ENCODE peak calls at places on chromosomes 4 and X, in eight cellular contexts. P, C, R, T, J, Y, M and L are unnamed samples.
A peak's percentile ranks its signal among the peaks of the same experiment; 100 is the strongest.

GRCh38 chr4:180164799-180165198 is 2078.4 kb upstream of the TENM3 start:
- DNase-seq in J (peak; percentile 88), M (no peak), T (no peak), C (no peak), Y (no peak), R (no peak), P (no peak), L (no peak)

GRCh38 chr4:70133473-70133872 is 20.6 kb upstream of the PRR27 start:
- DNase-seq in C (no peak), M (no peak), R (no peak), P (no peak), T (no peak), Y (no peak), J (no peak), L (no peak)

GRCh38 chrX:39762266-39762841 is 335.4 kb downstream of the BCOR start:
- DNase-seq in Y (no peak), C (no peak), T (no peak), P (no peak), R (no peak), M (no peak), J (peak; percentile 84), L (no peak)

GRCh38 chr4:121706595-121707021 is 9.8 kb upstream of the ANXA5 start:
- DNase-seq in R (no peak), P (no peak), T (peak; percentile 83), M (no peak), Y (no peak), J (peak; percentile 65), C (no peak), L (no peak)

GRCh38 chr4:148999924-149000323 is 557.7 kb upstream of the NR3C2 start:
- DNase-seq in J (no peak), C (no peak), T (no peak), Y (no peak), R (no peak), P (no peak), M (no peak), L (no peak)

GRCh38 chrX:7574325-7574724 is 268.6 kb upstream of the VCX start:
- DNase-seq in T (peak; percentile 25), M (no peak), R (no peak), C (no peak), J (no peak), P (no peak), Y (no peak), L (no peak)

GRCh38 chrX:103211012-103211715 is 3.7 kb upstream of the BEX4 start:
- DNase-seq in P (peak; percentile 63), C (no peak), R (no peak), M (peak; percentile 19), T (peak; percentile 58), J (peak; percentile 34), Y (peak; percentile 52), L (no peak)

GRCh38 chr4:52873191-52873590 is 11.1 kb downstream of the RASL11B start:
- DNase-seq in P (no peak), J (no peak), C (no peak), R (no peak), T (no peak), M (no peak), Y (no peak), L (no peak)

GRCh38 chr4:100576570-100576969 is 58.7 kb upstream of the EMCN start:
- DNase-seq in J (no peak), M (no peak), T (no peak), R (no peak), C (no peak), P (no peak), Y (no peak), L (no peak)

GRCh38 chr4:62601737-62602136 is 1401.6 kb downstream of the ADGRL3 start:
- DNase-seq in R (no peak), C (no peak), J (no peak), T (no peak), P (no peak), M (no peak), Y (no peak), L (no peak)

GRCh38 chrX:56738670-56739069 is 9.6 kb downstream of the NBDY start:
- DNase-seq in T (peak; percentile 16), J (no peak), P (no peak), M (no peak), C (no peak), R (no peak), Y (no peak), L (no peak)

GRCh38 chr4:57607616-57608150 is 497.5 kb upstream of the IGFBP7 start:
- DNase-seq in J (no peak), R (no peak), T (no peak), C (no peak), P (no peak), M (no peak), Y (no peak), L (no peak)

GRCh38 chrX:65744965-65745364 is 77.5 kb downstream of the MSN start:
- DNase-seq in R (no peak), M (no peak), T (peak; percentile 48), J (peak; percentile 41), C (no peak), P (no peak), Y (no peak), L (no peak)

GRCh38 chrX:134935286-134935685 is 55.5 kb upstream of the SMIM10 start:
- DNase-seq in R (no peak), C (no peak), P (no peak), Y (no peak), M (no peak), J (no peak), T (no peak), L (no peak)

GRCh38 chr4:158458271-158458895 is 63.3 kb upstream of the RXFP1 start:
- DNase-seq in R (no peak), Y (no peak), J (no peak), M (no peak), C (no peak), P (no peak), T (no peak), L (no peak)

GRCh38 chr4:75542824-75543223 is 13.0 kb upstream of the ODAPH start:
- DNase-seq in R (no peak), T (peak; percentile 91), P (no peak), C (no peak), J (peak; percentile 96), M (no peak), Y (no peak), L (no peak)

GRCh38 chr4:6235901-6236625 is 33.6 kb upstream of the WFS1 start:
- DNase-seq in Y (no peak), M (no peak), R (peak; percentile 3), P (peak; percentile 8), T (no peak), J (no peak), C (no peak), L (no peak)

GRCh38 chrX:41300758-41301437 is 33.1 kb upstream of the DDX3X start:
- DNase-seq in M (no peak), C (no peak), Y (no peak), T (peak; percentile 53), R (no peak), P (no peak), J (peak; percentile 72), L (no peak)

GRCh38 chrX:68503830-68504229 is 5.0 kb downstream of the YIPF6 start:
- DNase-seq in T (peak; percentile 9), R (no peak), P (no peak), C (no peak), J (peak; percentile 17), M (no peak), Y (no peak), L (no peak)

DNA sequence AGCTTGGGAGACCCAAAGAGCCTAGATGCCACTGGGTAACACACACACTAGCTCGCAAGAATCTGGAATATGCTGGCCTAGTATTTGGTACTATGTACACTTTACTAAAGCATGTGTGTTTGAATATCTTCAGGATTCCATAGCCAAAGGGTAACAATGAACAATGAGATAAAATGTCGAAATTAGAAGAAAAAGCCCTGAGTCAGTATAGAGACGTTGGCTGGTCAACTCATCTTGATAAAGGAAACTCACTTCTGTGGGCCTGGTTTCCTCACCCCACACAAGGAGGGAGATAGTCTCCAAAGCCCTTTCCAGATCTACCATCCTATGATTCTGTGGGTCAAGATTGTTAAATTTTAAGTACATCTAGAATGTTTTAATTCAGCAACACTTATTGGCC is 6.9 kb downstream of the ZDHHC9 start:
- DNase-seq in M (no peak), J (no peak), R (no peak), C (no peak), P (no peak), T (no peak), Y (no peak), L (no peak)
- H3K9me3 ChIP-seq in M (no peaks in the 10 kb centered on the region), J (no peaks in the 10 kb centered on the region), R (no peaks in the 10 kb centered on the region), C (no peaks in the 10 kb centered on the region), P (no peaks in the 10 kb centered on the region), T (no peaks in the 10 kb centered on the region), Y (no peaks in the 10 kb centered on the region), L (no peaks in the 10 kb centered on the region)

DNA sequence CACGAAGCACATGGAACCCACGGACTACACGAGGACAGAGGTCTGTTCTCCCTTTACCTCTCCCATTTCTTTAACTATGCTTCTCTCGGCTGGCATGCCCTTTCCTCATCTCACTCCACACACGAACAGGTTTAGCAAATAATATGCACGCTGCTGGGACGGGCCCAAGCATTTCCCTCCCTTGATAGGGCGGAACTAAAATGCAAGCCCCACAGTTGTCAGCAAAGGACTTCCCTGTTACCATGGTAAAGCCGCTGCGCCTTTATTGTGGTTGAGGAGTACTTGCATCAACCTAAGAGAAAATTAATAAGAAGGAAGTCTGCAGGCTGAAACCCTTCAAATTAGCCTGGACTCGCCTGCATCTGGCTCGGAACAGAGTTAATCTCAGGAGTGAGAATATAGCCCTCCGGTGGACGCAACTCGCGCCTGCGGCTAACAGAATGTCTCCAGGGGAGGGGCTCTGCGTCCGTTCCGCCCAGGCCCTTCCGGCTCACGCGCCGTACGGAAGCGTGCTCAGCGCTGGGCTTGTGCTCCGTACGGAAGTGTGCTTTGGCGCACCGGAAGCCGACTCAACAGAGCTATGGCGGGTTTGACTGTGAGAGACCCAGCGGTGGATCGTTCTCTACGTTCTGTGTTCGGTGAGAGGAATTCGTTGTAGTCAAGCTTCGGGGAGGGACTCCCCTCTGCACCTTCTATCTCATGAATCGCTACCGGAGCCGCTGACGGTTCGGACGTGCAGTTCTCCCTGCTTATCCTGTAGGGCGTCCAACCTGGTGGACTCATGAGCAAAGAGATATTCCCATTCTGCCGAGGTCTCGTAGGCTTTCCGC is at the start of gene CSTF2:
- DNase-seq in R (peak; percentile 92), M (peak; percentile 72), J (peak; percentile 79), T (peak; percentile 92), P (peak; percentile 88), Y (peak; percentile 90), C (peak; percentile 80), L (peak; percentile 62)
- H3K9me3 ChIP-seq in R (no peaks in the 10 kb centered on the region), M (no peaks in the 10 kb centered on the region), J (no peaks in the 10 kb centered on the region), T (no peaks in the 10 kb centered on the region), P (no peaks in the 10 kb centered on the region), Y (no peaks in the 10 kb centered on the region), C (peaks cover 2% of the 10 kb centered on the region), L (no peaks in the 10 kb centered on the region)

GRCh38 chrX:22424919-22425318 is 152.2 kb downstream of the CBLL2 start:
- DNase-seq in T (no peak), P (no peak), M (no peak), J (no peak), R (no peak), C (no peak), Y (no peak), L (no peak)
- H3K9me3 ChIP-seq in T (no peaks in the 10 kb centered on the region), P (no peaks in the 10 kb centered on the region), M (no peaks in the 10 kb centered on the region), J (peaks cover 2% of the 10 kb centered on the region), R (no peaks in the 10 kb centered on the region), C (no peaks in the 10 kb centered on the region), Y (no peaks in the 10 kb centered on the region), L (no peaks in the 10 kb centered on the region)

DNA sequence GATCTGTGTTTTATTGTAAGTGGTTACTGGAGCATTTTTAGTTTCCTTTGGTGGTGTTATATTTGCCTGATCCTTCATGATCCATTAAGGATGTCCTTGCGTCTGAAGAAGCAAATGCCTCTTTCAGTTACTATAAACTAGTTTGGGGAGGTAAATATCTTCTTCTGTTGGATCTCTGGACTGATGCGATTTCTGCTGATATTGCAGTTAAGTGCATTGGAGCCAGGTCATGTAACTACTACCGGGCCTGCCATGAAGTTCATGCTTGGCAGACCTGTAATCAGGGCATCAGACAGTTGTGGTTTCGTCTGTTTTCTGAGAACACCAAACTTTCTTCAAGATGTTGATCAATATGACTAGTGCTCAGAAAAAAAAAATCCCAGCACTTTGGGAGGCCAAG is 22.9 kb downstream of the ZNF718 start:
- DNase-seq in Y (no peak), J (no peak), M (no peak), T (no peak), P (no peak), R (no peak), C (no peak), L (no peak)
- H3K9me3 ChIP-seq in Y (peaks cover 22% of the 10 kb centered on the region), J (peaks cover 41% of the 10 kb centered on the region), M (no peaks in the 10 kb centered on the region), T (peaks cover 21% of the 10 kb centered on the region), P (peaks cover 46% of the 10 kb centered on the region), R (peaks cover 64% of the 10 kb centered on the region), C (peaks cover 40% of the 10 kb centered on the region), L (peaks cover 34% of the 10 kb centered on the region)